ENCODE peak calls at places on chromosomes 4 and X, in four cellular contexts. One of them, this sample, is unnamed.

GRCh38 chr4:43132010-43132582 is 239.6 kb downstream of the GRXCR1 start:
- DNase-seq in H4: peak
- DNase-seq in nephron progenitor cell: peak
- DNase-seq in H9: peak
- DNase-seq in this sample: peak

GRCh38 chr4:120299631-120300030 is 233.0 kb upstream of the MAD2L1 start:
- DNase-seq in H4: no peak
- DNase-seq in nephron progenitor cell: no peak
- DNase-seq in H9: no peak
- DNase-seq in this sample: peak

GRCh38 chr4:143587703-143588102 is 74.2 kb downstream of the SMARCA5 start:
- DNase-seq in H4: no peak
- DNase-seq in nephron progenitor cell: no peak
- DNase-seq in H9: no peak
- DNase-seq in this sample: no peak

GRCh38 chr4:122583906-122584305 is 37.0 kb downstream of the IL21 start:
- DNase-seq in H4: no peak
- DNase-seq in nephron progenitor cell: no peak
- DNase-seq in H9: no peak
- DNase-seq in this sample: no peak

GRCh38 chrX:22800806-22801205 is 199.0 kb upstream of the DDX53 start:
- DNase-seq in H4: peak
- DNase-seq in nephron progenitor cell: no peak
- DNase-seq in H9: no peak
- DNase-seq in this sample: no peak

GRCh38 chr4:150152764-150153163 is 74.5 kb downstream of the DCLK2 start:
- DNase-seq in H4: no peak
- DNase-seq in nephron progenitor cell: no peak
- DNase-seq in H9: no peak
- DNase-seq in this sample: no peak

GRCh38 chr4:25505637-25505991 is 128.6 kb downstream of the ANAPC4 start:
- DNase-seq in H4: no peak
- DNase-seq in nephron progenitor cell: no peak
- DNase-seq in H9: peak
- DNase-seq in this sample: no peak

GRCh38 chrX:13901354-13901753 is 84.5 kb upstream of the GPM6B start:
- DNase-seq in H4: no peak
- DNase-seq in nephron progenitor cell: no peak
- DNase-seq in H9: no peak
- DNase-seq in this sample: no peak

GRCh38 chr4:48944659-48945290 is 38.2 kb upstream of the OCIAD2 start:
- DNase-seq in H4: no peak
- DNase-seq in nephron progenitor cell: peak
- DNase-seq in H9: peak
- DNase-seq in this sample: no peak

This sample was measured in NCI-H2081 treated with DMSO at 0.1 percent for 48 hours.